ENCODE peak calls at places on chromosome 5, in seven cellular contexts. T, X, Y, V, R, F and S are unnamed samples.

GRCh38 chr5:72013741-72014703 is 93.3 kb upstream of the MAP1B start:
- DNase-seq in T (no peak), X (no peak), Y (no peak), V (no peak), R (no peak), F (no peak), S (peak)

GRCh38 chr5:131846536-131846935 is 49.7 kb upstream of the FNIP1 start:
- DNase-seq in T (no peak), X (no peak), Y (no peak), V (no peak), R (no peak), F (no peak), S (no peak)

GRCh38 chr5:5139358-5140050 is 626 bp upstream of the ADAMTS16 start:
- DNase-seq in T (no peak), X (no peak), Y (no peak), V (no peak), R (no peak), F (no peak), S (no peak)

GRCh38 chr5:75245023-75245422 is 8.3 kb upstream of the ANKRD31 start:
- DNase-seq in T (no peak), X (no peak), Y (no peak), V (no peak), R (no peak), F (no peak), S (no peak)

GRCh38 chr5:81948349-81948748 is 23.5 kb upstream of the ATG10 start:
- DNase-seq in T (no peak), X (no peak), Y (no peak), V (no peak), R (no peak), F (no peak), S (no peak)

GRCh38 chr5:140992878-140993277 is 26.6 kb downstream of the PCDHAC2 start:
- DNase-seq in T (no peak), X (no peak), Y (no peak), V (no peak), R (no peak), F (no peak), S (no peak)

GRCh38 chr5:117568622-117569021 is 994.0 kb upstream of the SEMA6A start:
- DNase-seq in T (no peak), X (no peak), Y (no peak), V (no peak), R (no peak), F (no peak), S (peak)

GRCh38 chr5:68962632-68963484 is 131.0 kb upstream of the SLC30A5 start:
- DNase-seq in T (peak), X (peak), Y (peak), V (peak), R (no peak), F (peak), S (peak)

GRCh38 chr5:6049662-6050061 is 328.7 kb downstream of the MED10 start:
- DNase-seq in T (no peak), X (no peak), Y (no peak), V (no peak), R (no peak), F (no peak), S (no peak)

GRCh38 chr5:110354341-110354740 is 372.1 kb downstream of the TMEM232 start:
- DNase-seq in T (no peak), X (no peak), Y (no peak), V (no peak), R (no peak), F (no peak), S (no peak)

GRCh38 chr5:67998709-67999251 is 216.8 kb upstream of the PIK3R1 start:
- DNase-seq in T (peak), X (peak), Y (no peak), V (no peak), R (no peak), F (no peak), S (no peak)

GRCh38 chr5:96431376-96432244 is 1.4 kb downstream of the PCSK1 start:
- DNase-seq in T (no peak), X (no peak), Y (no peak), V (no peak), R (no peak), F (peak), S (peak)

GRCh38 chr5:135251099-135251498 is 147.9 kb downstream of the MACROH2A1 start:
- DNase-seq in T (no peak), X (no peak), Y (no peak), V (no peak), R (no peak), F (peak), S (no peak)

GRCh38 chr5:50301756-50302155 is 139.3 kb downstream of the EMB start:
- DNase-seq in T (no peak), X (no peak), Y (no peak), V (no peak), R (no peak), F (no peak), S (no peak)

GRCh38 chr5:150593593-150593992 is 46.9 kb upstream of the SYNPO start:
- DNase-seq in T (no peak), X (no peak), Y (no peak), V (no peak), R (no peak), F (no peak), S (no peak)

GRCh38 chr5:149221326-149221725 is 50.3 kb upstream of the AFAP1L1 start:
- DNase-seq in T (no peak), X (no peak), Y (peak), V (no peak), R (no peak), F (no peak), S (no peak)

GRCh38 chr5:150077996-150078801 is 8.2 kb downstream of the CSF1R start:
- DNase-seq in T (no peak), X (no peak), Y (no peak), V (no peak), R (no peak), F (peak), S (no peak)

GRCh38 chr5:78719504-78720233 is 71.1 kb upstream of the LHFPL2 start:
- DNase-seq in T (no peak), X (no peak), Y (no peak), V (no peak), R (no peak), F (no peak), S (no peak)

GRCh38 chr5:8057764-8058163 is 188.8 kb downstream of the MTRR start:
- DNase-seq in T (no peak), X (no peak), Y (no peak), V (peak), R (no peak), F (no peak), S (no peak)

GRCh38 chr5:56299212-56299611 is 66.1 kb upstream of the ANKRD55 start:
- DNase-seq in T (no peak), X (no peak), Y (no peak), V (no peak), R (no peak), F (no peak), S (no peak)

GRCh38 chr5:39427225-39427624 is 2.4 kb upstream of the DAB2 start:
- DNase-seq in T (no peak), X (no peak), Y (no peak), V (no peak), R (no peak), F (no peak), S (no peak)

GRCh38 chr5:51582871-51583384 is 199.7 kb downstream of the ISL1 start:
- DNase-seq in T (no peak), X (no peak), Y (no peak), V (no peak), R (no peak), F (no peak), S (peak)

GRCh38 chr5:132101385-132101880 is 27.8 kb downstream of the CSF2 start:
- DNase-seq in T (no peak), X (no peak), Y (no peak), V (no peak), R (no peak), F (no peak), S (no peak)

GRCh38 chr5:9523090-9523813 is 22.6 kb downstream of the SEMA5A start:
- DNase-seq in T (no peak), X (no peak), Y (no peak), V (no peak), R (no peak), F (no peak), S (no peak)

GRCh38 chr5:33611882-33612281 is 171.1 kb downstream of the TARS1 start:
- DNase-seq in T (no peak), X (no peak), Y (no peak), V (no peak), R (no peak), F (no peak), S (no peak)

GRCh38 chr5:14265574-14265973 is 122.4 kb downstream of the TRIO start:
- DNase-seq in T (peak), X (peak), Y (peak), V (no peak), R (no peak), F (no peak), S (no peak)

GRCh38 chr5:175340180-175340579 is 103.8 kb downstream of the DRD1 start:
- DNase-seq in T (no peak), X (no peak), Y (no peak), V (no peak), R (no peak), F (no peak), S (no peak)

DNA sequence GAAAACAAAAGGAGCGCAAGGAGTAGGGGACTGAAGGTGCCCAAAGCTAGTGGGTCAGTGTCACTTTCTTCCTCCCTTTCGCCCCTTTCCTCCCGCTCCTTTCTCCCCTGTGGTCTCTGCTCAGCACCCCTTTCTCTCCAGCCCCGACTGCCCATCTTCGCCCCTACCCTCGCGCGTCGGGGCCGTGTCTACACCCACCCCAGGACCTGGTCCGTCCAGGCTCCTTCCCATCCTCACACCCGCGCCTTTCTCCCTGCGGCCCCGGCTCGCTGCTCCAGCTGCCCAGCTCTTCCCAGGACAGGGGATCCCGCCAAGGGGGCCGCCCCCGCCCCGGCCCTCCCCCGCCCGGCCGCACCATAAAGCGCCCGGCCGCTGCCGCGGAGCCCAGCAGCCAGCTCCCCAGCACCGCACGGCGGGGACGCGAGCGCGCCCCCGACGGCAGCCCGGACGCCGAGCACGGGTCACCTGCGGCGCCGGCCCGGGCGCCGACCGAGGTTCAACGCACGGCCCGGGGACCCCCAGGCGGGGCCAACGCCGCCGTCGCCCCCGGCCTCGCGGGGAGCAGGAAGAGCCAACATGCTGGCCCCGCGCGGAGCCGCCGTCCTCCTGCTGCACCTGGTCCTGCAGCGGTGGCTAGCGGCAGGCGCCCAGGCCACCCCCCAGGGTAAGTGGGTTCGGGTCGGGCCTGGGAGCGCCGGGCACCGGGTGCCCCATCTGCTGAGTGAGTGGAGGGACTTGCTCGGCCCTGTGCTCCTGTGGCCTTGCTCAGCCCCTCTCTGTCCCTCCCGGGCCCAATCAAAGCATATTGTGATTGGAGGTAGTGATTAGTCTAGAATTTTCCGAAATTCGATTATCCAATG is at the start of gene THBS4:
- DNase-seq in T (no peak), X (no peak), Y (no peak), V (no peak), R (no peak), F (peak), S (peak)
- TF ChIP-seq EZH2 in T (peak), X (no peak), Y (no peak), V (no peak), R (peak), F (no peak), S (no peak)

DNA sequence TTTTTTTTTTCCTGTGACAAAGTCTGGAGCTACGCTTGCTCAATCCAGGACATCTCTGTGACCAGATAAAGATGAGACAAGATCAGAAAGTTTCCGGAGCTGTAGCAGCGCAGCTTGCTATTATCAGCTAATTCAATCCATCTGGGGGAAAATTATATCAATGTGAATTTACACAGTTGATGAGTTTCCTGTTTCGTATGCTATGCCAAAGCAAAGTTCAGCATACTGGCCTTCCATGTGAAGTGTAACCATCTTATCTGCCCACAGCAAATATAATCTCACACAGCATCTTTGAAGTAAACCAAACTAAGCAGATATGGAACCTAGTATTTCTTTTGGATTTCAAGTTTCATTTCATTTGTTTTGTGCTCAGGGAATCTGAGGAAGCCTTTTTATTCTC is 1767.7 kb downstream of the EFNA5 start:
- DNase-seq in T (no peak), X (no peak), Y (no peak), V (no peak), R (no peak), F (no peak), S (no peak)
- TF ChIP-seq POLR2AphosphoS5 in T (no peak), X (no peak), Y (no peak), V (no peak), R (no peak), F (no peak), S (no peak)

DNA sequence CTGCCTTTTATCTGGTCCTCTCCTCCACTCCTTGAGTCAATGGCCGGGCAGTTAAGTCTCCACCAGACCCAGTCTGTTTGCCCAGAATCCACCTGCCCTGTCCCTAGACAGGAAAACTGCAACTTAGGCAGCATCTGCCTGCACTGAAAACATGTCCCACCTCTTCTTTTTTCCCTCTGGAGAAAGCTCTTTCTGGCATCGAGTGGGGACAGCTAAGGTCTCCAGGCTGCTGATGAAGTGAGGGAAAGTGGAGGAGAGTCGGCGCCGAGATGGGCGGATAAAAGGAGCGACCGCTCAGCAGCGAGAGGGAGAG is 243 bp upstream of the SHISAL2B start:
- DNase-seq in T (peak), X (no peak), Y (no peak), V (no peak), R (no peak), F (no peak), S (no peak)
- H3K4me2 ChIP-seq in T (peak), X (no peak), Y (peak), V (peak), R (no peak), F (peak), S (peak)

DNA sequence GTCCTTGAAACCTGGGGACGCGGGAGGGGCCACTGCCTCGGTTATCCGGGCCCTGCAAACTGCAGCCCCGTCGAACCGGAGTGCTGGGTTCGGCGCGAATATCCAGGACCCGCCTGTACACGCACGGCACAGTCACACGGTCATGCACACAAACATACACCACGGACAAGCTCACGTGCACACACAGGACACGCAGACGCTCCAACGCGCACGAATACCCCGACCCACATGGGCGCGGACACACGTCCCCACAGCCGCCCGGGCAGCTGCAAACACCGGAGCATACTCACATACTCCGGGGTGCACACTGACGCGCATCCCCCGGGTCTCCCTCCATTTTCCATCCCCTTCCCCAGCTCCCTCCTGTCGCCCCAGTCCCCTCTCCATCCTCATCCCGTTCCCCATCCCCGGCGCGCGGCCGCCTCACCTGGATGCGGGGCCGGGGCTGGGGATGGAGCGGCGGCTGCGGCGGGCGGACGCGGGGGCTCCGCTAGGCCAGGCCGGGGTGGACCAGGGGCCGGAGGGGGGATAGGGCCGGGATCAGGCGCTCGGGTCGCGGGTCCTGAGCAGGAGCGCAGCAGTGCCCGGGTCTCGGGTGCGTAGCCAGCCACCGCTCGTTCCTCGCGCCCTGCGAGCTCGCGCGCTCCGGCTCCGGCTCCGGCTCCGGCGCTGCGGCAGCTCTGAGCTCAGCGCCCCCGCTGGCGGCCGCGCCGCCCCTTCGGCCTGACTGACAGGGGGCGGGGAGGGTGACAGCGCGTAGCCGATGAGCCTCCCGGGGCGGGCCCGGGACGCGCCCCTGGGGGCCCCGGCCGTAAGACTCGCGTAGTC is at the start of the genes EIF4E1B and SNCB:
- DNase-seq in T (peak), X (no peak), Y (no peak), V (peak), R (no peak), F (peak), S (peak)
- TF ChIP-seq EZH2 in T (peak), X (no peak), Y (peak), V (no peak), R (no peak), F (no peak), S (no peak)